ENCODE peak calls at places on chromosomes 4 and X, in eight cellular contexts. One of them, this sample, is unnamed. For H3K4me1 and H3K36me3, the result is how much of the 10 kb centered on the place peaks cover.

GRCh38 chrX:50456712-50457484 is 13.7 kb downstream of the DGKK start:
- DNase-seq in transverse colon: no peak
- DNase-seq in ovary: no peak
- DNase-seq in stomach: no peak
- DNase-seq in H1: no peak
- DNase-seq in suprapubic skin: no peak
- DNase-seq in K562: no peak
- DNase-seq in HepG2: no peak
- DNase-seq in this sample: no peak

GRCh38 chr4:94358101-94358500 is 15.5 kb upstream of the HPGDS start:
- DNase-seq in transverse colon: no peak
- DNase-seq in ovary: no peak
- DNase-seq in stomach: no peak
- DNase-seq in H1: no peak
- DNase-seq in suprapubic skin: no peak
- DNase-seq in K562: no peak
- DNase-seq in HepG2: no peak
- DNase-seq in this sample: no peak

GRCh38 chr4:8248091-8248490 is 21.5 kb upstream of the HTRA3 start:
- DNase-seq in transverse colon: no peak
- DNase-seq in ovary: no peak
- DNase-seq in stomach: no peak
- DNase-seq in H1: no peak
- DNase-seq in suprapubic skin: no peak
- DNase-seq in K562: no peak
- DNase-seq in HepG2: no peak
- DNase-seq in this sample: no peak

GRCh38 chr4:80610845-80611244 is 275.3 kb downstream of the CFAP299 start:
- DNase-seq in transverse colon: no peak
- DNase-seq in ovary: no peak
- DNase-seq in stomach: no peak
- DNase-seq in H1: no peak
- DNase-seq in suprapubic skin: no peak
- DNase-seq in K562: no peak
- DNase-seq in HepG2: no peak
- DNase-seq in this sample: no peak

GRCh38 chr4:32290102-32290501 is 1569.9 kb downstream of the PCDH7 start:
- DNase-seq in transverse colon: no peak
- DNase-seq in ovary: no peak
- DNase-seq in stomach: no peak
- DNase-seq in H1: no peak
- DNase-seq in suprapubic skin: no peak
- DNase-seq in K562: no peak
- DNase-seq in HepG2: no peak
- DNase-seq in this sample: no peak

GRCh38 chr4:11720292-11720691 is 291.6 kb upstream of the HS3ST1 start:
- DNase-seq in transverse colon: no peak
- DNase-seq in ovary: no peak
- DNase-seq in stomach: no peak
- DNase-seq in H1: no peak
- DNase-seq in suprapubic skin: no peak
- DNase-seq in K562: peak
- DNase-seq in HepG2: no peak
- DNase-seq in this sample: no peak

GRCh38 chrX:71617742-71618141 is 569 bp downstream of the CXCR3 start:
- DNase-seq in transverse colon: peak
- DNase-seq in ovary: no peak
- DNase-seq in stomach: no peak
- DNase-seq in H1: no peak
- DNase-seq in suprapubic skin: no peak
- DNase-seq in K562: no peak
- DNase-seq in HepG2: no peak
- DNase-seq in this sample: no peak

GRCh38 chr4:29311231-29311630 is 1408.9 kb upstream of the PCDH7 start:
- DNase-seq in transverse colon: no peak
- DNase-seq in ovary: no peak
- DNase-seq in stomach: no peak
- DNase-seq in H1: no peak
- DNase-seq in suprapubic skin: no peak
- DNase-seq in K562: no peak
- DNase-seq in HepG2: no peak
- DNase-seq in this sample: no peak

GRCh38 chr4:62460329-62460728 is 1260.2 kb downstream of the ADGRL3 start:
- DNase-seq in transverse colon: no peak
- DNase-seq in ovary: no peak
- DNase-seq in stomach: no peak
- DNase-seq in H1: no peak
- DNase-seq in suprapubic skin: no peak
- DNase-seq in K562: no peak
- DNase-seq in HepG2: no peak
- DNase-seq in this sample: no peak

GRCh38 chr4:109801895-109802319 is at the start of gene CFI:
- DNase-seq in transverse colon: no peak
- DNase-seq in ovary: no peak
- DNase-seq in stomach: no peak
- DNase-seq in H1: no peak
- DNase-seq in suprapubic skin: no peak
- DNase-seq in K562: no peak
- DNase-seq in HepG2: peak
- DNase-seq in this sample: no peak

GRCh38 chrX:85114171-85114570 is 110.5 kb downstream of the APOOL start:
- DNase-seq in transverse colon: no peak
- DNase-seq in ovary: no peak
- DNase-seq in stomach: no peak
- DNase-seq in H1: no peak
- DNase-seq in suprapubic skin: no peak
- DNase-seq in K562: no peak
- DNase-seq in HepG2: no peak
- DNase-seq in this sample: no peak

GRCh38 chr4:130712038-130712437 is 1616.1 kb downstream of the C4orf33 start:
- DNase-seq in transverse colon: no peak
- DNase-seq in ovary: no peak
- DNase-seq in stomach: no peak
- DNase-seq in H1: no peak
- DNase-seq in suprapubic skin: no peak
- DNase-seq in K562: no peak
- DNase-seq in HepG2: no peak
- DNase-seq in this sample: no peak

GRCh38 chrX:53357799-53358530 is 64.5 kb downstream of the SMC1A start:
- DNase-seq in transverse colon: no peak
- DNase-seq in ovary: no peak
- DNase-seq in stomach: no peak
- DNase-seq in H1: no peak
- DNase-seq in suprapubic skin: no peak
- DNase-seq in K562: no peak
- DNase-seq in HepG2: no peak
- DNase-seq in this sample: no peak

GRCh38 chr4:36385951-36386561 is 104.6 kb downstream of the DTHD1 start:
- DNase-seq in transverse colon: peak
- DNase-seq in ovary: no peak
- DNase-seq in stomach: no peak
- DNase-seq in H1: no peak
- DNase-seq in suprapubic skin: no peak
- DNase-seq in K562: no peak
- DNase-seq in HepG2: no peak
- DNase-seq in this sample: no peak

GRCh38 chr4:69965628-69966027 is at the start of gene CSN2:
- DNase-seq in transverse colon: no peak
- DNase-seq in ovary: no peak
- DNase-seq in stomach: no peak
- DNase-seq in H1: no peak
- DNase-seq in suprapubic skin: no peak
- DNase-seq in K562: no peak
- DNase-seq in HepG2: no peak
- DNase-seq in this sample: no peak

GRCh38 chr4:86840858-86841257 is 8.3 kb downstream of the SLC10A6 start:
- DNase-seq in transverse colon: no peak
- DNase-seq in ovary: no peak
- DNase-seq in stomach: no peak
- DNase-seq in H1: no peak
- DNase-seq in suprapubic skin: no peak
- DNase-seq in K562: no peak
- DNase-seq in HepG2: no peak
- DNase-seq in this sample: no peak

DNA sequence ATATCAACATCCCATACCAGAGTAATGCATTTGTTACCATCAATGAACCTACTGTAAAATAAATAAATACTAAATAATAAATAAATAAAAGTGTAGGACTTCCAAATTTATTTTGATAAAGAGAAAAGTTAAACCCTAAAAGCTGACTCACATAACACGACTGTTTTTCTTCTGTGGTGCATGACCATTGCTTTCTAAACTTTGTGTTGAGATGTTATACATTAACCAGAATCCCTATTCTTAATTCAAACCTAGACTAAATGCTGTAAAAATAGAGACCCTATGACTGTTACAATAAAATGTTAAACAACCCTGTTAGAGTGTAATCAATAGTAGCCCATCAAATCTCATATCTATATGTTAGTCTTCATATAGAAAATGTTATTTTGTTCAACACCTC is 20.9 kb upstream of the PRMT9 start:
- DNase-seq in transverse colon: no peak
- DNase-seq in ovary: no peak
- DNase-seq in stomach: no peak
- DNase-seq in H1: no peak
- DNase-seq in suprapubic skin: no peak
- DNase-seq in K562: no peak
- DNase-seq in HepG2: no peak
- DNase-seq in this sample: no peak
- H3K4me1 ChIP-seq in transverse colon: under half
- H3K4me1 ChIP-seq in ovary: under half
- H3K4me1 ChIP-seq in stomach: under half
- H3K4me1 ChIP-seq in H1: under half
- H3K4me1 ChIP-seq in suprapubic skin: under half
- H3K4me1 ChIP-seq in K562: under half
- H3K4me1 ChIP-seq in HepG2: under half
- H3K4me1 ChIP-seq in this sample: under half

GRCh38 chr4:122953924-122954323 is 31.5 kb upstream of the NUDT6 start:
- DNase-seq in transverse colon: no peak
- DNase-seq in ovary: no peak
- DNase-seq in stomach: no peak
- DNase-seq in H1: no peak
- DNase-seq in suprapubic skin: no peak
- DNase-seq in K562: no peak
- DNase-seq in HepG2: no peak
- DNase-seq in this sample: no peak

DNA sequence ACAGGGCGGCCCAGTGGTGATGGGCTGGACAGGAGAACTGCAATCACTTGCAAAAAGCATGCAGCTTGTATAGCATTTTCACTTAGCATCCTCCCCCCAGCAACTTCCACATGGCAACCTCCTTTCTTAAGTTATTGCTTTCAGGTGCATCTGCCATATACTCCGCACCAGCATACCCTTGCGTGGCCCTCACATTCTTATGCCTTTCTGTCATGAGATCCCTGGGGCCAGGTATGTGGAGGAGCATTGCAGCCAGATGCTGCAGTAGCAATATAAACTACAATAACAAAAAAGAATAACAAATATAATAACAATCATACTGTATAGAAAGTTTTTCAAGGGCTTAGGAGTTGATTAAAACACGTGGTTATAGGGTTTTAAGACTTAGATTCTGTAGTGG is 26.3 kb upstream of the NUDT6 start:
- DNase-seq in transverse colon: no peak
- DNase-seq in ovary: no peak
- DNase-seq in stomach: no peak
- DNase-seq in H1: no peak
- DNase-seq in suprapubic skin: no peak
- DNase-seq in K562: no peak
- DNase-seq in HepG2: no peak
- DNase-seq in this sample: no peak
- H3K36me3 ChIP-seq in transverse colon: under half
- H3K36me3 ChIP-seq in ovary: under half
- H3K36me3 ChIP-seq in stomach: half or more
- H3K36me3 ChIP-seq in H1: under half
- H3K36me3 ChIP-seq in suprapubic skin: half or more
- H3K36me3 ChIP-seq in K562: half or more
- H3K36me3 ChIP-seq in HepG2: half or more
- H3K36me3 ChIP-seq in this sample: under half

GRCh38 chrX:15797707-15798106 is 7.4 kb downstream of the ZRSR2 start:
- DNase-seq in transverse colon: no peak
- DNase-seq in ovary: no peak
- DNase-seq in stomach: no peak
- DNase-seq in H1: no peak
- DNase-seq in suprapubic skin: no peak
- DNase-seq in K562: no peak
- DNase-seq in HepG2: no peak
- DNase-seq in this sample: no peak
- TF ChIP-seq EP300 in transverse colon: no peak
- TF ChIP-seq EP300 in ovary: no peak
- TF ChIP-seq EP300 in stomach: no peak
- TF ChIP-seq EP300 in H1: no peak
- TF ChIP-seq EP300 in suprapubic skin: no peak
- TF ChIP-seq EP300 in K562: no peak
- TF ChIP-seq EP300 in HepG2: no peak
- TF ChIP-seq EP300 in this sample: no peak

GRCh38 chr4:10083861-10084641 is 32.5 kb downstream of the WDR1 start:
- DNase-seq in transverse colon: peak
- DNase-seq in ovary: no peak
- DNase-seq in stomach: peak
- DNase-seq in H1: no peak
- DNase-seq in suprapubic skin: peak
- DNase-seq in K562: no peak
- DNase-seq in HepG2: no peak
- DNase-seq in this sample: no peak

GRCh38 chr4:10082459-10083272 is 33.9 kb downstream of the WDR1 start:
- DNase-seq in transverse colon: peak
- DNase-seq in ovary: no peak
- DNase-seq in stomach: peak
- DNase-seq in H1: no peak
- DNase-seq in suprapubic skin: peak
- DNase-seq in K562: no peak
- DNase-seq in HepG2: no peak
- DNase-seq in this sample: peak

GRCh38 chr4:10084651-10085320 is 31.8 kb downstream of the WDR1 start:
- DNase-seq in transverse colon: peak
- DNase-seq in ovary: no peak
- DNase-seq in stomach: no peak
- DNase-seq in H1: no peak
- DNase-seq in suprapubic skin: no peak
- DNase-seq in K562: no peak
- DNase-seq in HepG2: no peak
- DNase-seq in this sample: no peak

GRCh38 chr4:10082047-10082446 is 34.6 kb downstream of the WDR1 start:
- DNase-seq in transverse colon: peak
- DNase-seq in ovary: no peak
- DNase-seq in stomach: peak
- DNase-seq in H1: no peak
- DNase-seq in suprapubic skin: no peak
- DNase-seq in K562: no peak
- DNase-seq in HepG2: no peak
- DNase-seq in this sample: no peak

DNA sequence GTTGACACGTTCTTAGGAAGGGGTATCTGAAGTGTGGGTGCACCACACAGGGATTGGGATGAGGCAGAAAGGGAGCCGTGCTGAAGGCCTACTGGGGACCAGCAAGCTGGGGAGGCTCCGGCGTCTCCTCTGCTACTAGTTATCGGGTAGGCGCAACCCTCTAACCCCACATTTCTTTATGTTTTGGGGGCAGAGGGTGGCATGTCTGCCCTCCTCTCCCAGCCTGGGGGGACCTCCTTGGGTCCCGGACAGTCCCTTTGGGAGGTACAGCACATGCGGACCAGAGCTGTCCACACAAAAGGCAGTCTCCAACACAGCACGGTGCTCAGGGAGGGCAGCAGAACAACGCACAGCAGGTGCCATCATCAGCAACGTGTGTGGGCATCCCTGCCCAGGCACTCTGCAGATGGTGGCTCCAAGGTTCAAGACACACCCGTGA is 33.2 kb downstream of the WDR1 start:
- DNase-seq in transverse colon: peak
- DNase-seq in ovary: no peak
- DNase-seq in stomach: peak
- DNase-seq in H1: no peak
- DNase-seq in suprapubic skin: peak
- DNase-seq in K562: no peak
- DNase-seq in HepG2: no peak
- DNase-seq in this sample: no peak
- H3K4me1 ChIP-seq in transverse colon: under half
- H3K4me1 ChIP-seq in ovary: under half
- H3K4me1 ChIP-seq in stomach: under half
- H3K4me1 ChIP-seq in H1: under half
- H3K4me1 ChIP-seq in suprapubic skin: under half
- H3K4me1 ChIP-seq in K562: under half
- H3K4me1 ChIP-seq in HepG2: under half
- H3K4me1 ChIP-seq in this sample: under half

This sample was measured in tibial nerve.